ENCODE peak calls at places on chromosomes 6 and 20, in nine cellular contexts. O is heart right ventricle; Z is left ventricle myocardium inferior; L is colonic mucosa; W is tibial artery; F is A549; V is breast epithelium; N is ovary; G is CD8-positive, alpha-beta T cell. Y is an unnamed sample.

GRCh38 chr6:168333471-168333870 is 13.9 kb upstream of the DACT2 start:
- DNase-seq in O (no peak), Z (no peak), L (peak; percentile 86), W (no peak), F (no peak), V (no peak), N (no peak), G (no peak), Y (no peak)

GRCh38 chr20:30912006-30912660 is 345.3 kb upstream of the DEFB115 start:
- DNase-seq in O (no peak), Z (no peak), L (no peak), W (no peak), F (no peak), V (no peak), N (no peak), G (no peak), Y (no peak)

GRCh38 chr6:145015739-145016558 is 719.4 kb downstream of the EPM2A start:
- DNase-seq in O (no peak), Z (no peak), L (no peak), W (no peak), F (peak; percentile 57), V (no peak), N (no peak), G (no peak), Y (no peak)

GRCh38 chr20:63707558-63708300 is at the start of the genes ARFRP1 and ZGPAT:
- DNase-seq in O (peak; percentile 91), Z (peak; percentile 92), L (peak; percentile 94), W (peak; percentile 93), F (peak; percentile 87), V (peak; percentile 71), N (peak; percentile 85), G (peak; percentile 85), Y (peak; percentile 90)

GRCh38 chr6:122755901-122756300 is 23.6 kb upstream of the FABP7 start:
- DNase-seq in O (no peak), Z (no peak), L (no peak), W (no peak), F (no peak), V (no peak), N (no peak), G (no peak), Y (no peak)

GRCh38 chr20:5524886-5525285 is 208.1 kb upstream of the PROKR2 start:
- DNase-seq in O (no peak), Z (no peak), L (no peak), W (no peak), F (no peak), V (no peak), N (no peak), G (no peak), Y (no peak)

GRCh38 chr20:32078777-32079176 is 26.7 kb downstream of the HCK start:
- DNase-seq in O (no peak), Z (no peak), L (no peak), W (no peak), F (no peak), V (no peak), N (no peak), G (no peak), Y (no peak)

GRCh38 chr6:31737315-31738047 is 1.2 kb upstream of the CLIC1 start:
- DNase-seq in O (peak; percentile 23), Z (no peak), L (peak; percentile 76), W (no peak), F (peak; percentile 43), V (no peak), N (no peak), G (no peak), Y (no peak)

GRCh38 chr6:14655201-14655988 is 537.8 kb downstream of the CD83 start:
- DNase-seq in O (no peak), Z (no peak), L (no peak), W (no peak), F (no peak), V (no peak), N (no peak), G (no peak), Y (no peak)

DNA sequence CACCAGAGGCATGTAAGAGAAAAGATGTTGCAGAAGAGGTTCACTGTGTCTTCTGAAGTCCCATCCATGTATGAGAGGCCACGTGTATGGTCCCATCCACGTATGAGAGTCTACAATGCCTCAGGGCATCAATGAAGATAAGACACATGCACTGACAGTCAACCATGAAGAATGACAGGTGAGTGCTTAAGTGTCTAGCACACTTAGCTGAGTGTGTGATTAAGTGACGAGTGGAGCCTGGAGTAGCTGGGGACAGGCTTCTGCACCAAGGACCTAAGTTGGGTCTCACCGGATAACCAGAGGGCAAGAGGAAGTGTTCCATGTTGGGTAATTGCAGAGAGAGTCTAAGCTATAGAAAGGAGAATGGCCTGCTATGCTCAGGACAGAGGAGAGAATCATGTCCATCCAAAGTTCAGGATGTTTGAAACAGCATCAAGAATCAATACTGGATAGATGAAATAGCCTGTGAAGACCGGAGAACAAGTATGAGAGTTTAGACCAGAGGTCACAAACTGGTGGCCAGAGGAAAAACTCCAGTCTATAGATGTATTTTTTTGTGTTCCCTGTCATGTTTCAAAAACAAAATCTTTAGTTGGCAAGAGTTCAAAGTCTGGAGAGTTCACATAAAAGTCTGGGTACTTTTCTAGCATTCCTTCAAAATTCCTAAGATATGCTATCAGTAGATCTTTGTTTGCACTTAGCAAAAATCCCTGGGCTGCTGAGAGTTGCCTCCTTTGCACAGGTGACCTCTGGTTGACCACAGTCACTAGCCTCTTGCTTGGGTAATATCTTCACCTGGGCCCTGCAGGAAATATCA is 165.8 kb downstream of the KIF16B start:
- DNase-seq in O (no peak), Z (no peak), L (no peak), W (no peak), F (peak; percentile 36), V (no peak), N (no peak), G (no peak), Y (no peak)
- TF ChIP-seq CTCF in O (no peak), Z (no peak), L (no peak), W (no peak), F (no peak), V (no peak), N (no peak), G (no peak), Y (no peak)

DNA sequence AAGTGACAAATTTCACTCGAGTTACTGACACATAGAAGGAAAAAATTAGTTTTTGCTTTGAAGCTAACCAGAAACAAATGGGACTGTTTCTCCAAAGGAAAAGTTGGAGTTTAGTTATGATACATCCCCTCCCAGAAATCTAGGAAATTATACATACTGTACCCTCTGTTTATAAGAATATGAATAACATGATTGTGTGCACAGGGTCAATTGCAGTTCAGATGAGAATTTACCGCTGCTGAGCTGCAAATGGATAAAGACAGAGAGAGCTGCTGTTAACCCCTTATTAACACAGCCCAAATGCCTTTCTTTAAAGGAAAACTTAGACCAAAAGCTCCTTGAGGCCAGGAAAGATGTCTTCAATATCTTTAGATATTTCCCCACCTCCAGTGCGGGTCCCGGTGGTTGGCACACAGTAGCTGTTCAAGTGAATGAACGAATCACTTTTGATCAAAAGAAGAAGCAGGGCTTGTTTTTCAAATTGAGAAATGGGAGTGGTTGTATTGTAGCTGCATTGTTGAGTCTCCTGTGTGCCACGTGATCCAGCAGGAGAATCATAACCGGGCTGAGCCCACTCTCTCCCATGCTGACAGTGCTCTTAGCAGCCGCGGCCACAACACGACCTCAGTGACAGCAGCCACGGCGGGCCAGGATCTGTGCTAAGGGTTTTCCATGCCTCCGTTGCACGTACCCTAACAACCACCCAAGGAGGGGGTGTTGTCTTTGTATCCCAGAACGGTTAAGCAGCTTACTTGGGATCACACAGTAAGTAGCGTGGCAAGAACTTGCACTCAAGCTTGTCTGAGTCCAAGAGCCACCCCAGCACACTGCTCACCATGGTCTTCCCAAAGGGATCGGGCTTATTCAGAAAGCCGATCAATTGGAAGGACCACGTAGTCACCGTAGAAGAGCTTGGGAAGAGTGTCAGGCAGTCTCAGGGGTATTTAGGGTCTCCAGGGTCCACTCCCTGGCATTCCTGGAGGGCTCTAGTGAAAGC is 53.5 kb upstream of the BMP6 start:
- DNase-seq in O (no peak), Z (no peak), L (no peak), W (no peak), F (no peak), V (no peak), N (no peak), G (no peak), Y (no peak)
- H3K4me3 ChIP-seq in O (peak overlapping the region; percentile 7), Z (peak overlapping the region; percentile 48), L (no peak overlapping the region), W (no peak overlapping the region), F (no peak overlapping the region), V (peak overlapping the region; percentile 40), N (peak overlapping the region; percentile 21), G (no peak overlapping the region), Y (no peak overlapping the region)

DNA sequence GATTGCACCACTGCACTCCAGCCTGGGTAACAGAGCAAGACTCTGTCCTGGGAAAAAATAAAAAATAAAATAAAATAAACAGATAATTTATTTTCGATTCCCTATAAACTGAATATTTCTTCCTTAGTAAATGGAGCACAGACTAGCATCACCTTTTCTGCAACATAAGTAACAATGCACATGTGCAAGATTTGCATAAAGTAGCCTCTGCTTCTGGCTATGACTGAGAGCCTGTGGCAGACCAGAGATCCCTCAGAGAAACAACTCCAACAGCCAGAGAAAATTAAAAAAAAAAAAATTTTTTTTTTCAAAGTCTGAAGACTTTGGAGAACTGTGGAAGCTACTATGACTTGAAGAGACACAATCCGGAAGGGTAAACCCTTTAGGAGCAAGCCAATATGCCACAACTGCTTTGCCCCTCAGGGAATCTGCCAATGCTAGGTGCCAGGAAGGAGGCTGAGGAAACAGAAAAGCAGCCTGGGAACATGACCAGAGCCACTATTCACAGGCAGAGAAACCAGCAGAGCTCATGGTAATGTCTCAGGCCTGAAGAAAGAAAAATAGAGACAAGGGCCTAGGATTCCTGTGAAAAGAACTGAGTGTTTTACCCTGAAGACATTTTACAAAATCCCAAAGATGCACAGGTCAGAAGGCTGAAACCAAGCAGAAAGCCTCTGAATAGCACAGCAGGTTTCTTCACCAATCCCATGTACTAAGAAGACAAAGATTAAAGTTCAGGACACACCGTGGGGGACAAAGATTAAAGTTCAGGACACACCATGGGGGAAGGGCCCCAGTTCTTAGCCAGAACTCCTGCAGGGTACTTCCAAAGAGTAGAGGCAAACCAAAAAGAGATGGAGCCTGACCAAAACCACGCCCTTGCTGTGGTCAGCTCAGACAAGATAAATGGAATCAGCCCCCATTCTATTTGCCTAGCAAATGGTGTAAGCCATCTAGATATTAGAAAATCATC is 25.8 kb downstream of the B4GALT5 start:
- DNase-seq in O (no peak), Z (no peak), L (no peak), W (no peak), F (no peak), V (no peak), N (no peak), G (no peak), Y (no peak)
- H3K4me1 ChIP-seq in O (peaks cover 18% of the 10 kb centered on the region), Z (peaks cover 84% of the 10 kb centered on the region), L (peaks cover 7% of the 10 kb centered on the region), W (peaks cover 31% of the 10 kb centered on the region), F (peaks cover 95% of the 10 kb centered on the region), V (no peaks in the 10 kb centered on the region), N (peaks cover 12% of the 10 kb centered on the region), G (no peaks in the 10 kb centered on the region), Y (peaks cover 12% of the 10 kb centered on the region)

DNA sequence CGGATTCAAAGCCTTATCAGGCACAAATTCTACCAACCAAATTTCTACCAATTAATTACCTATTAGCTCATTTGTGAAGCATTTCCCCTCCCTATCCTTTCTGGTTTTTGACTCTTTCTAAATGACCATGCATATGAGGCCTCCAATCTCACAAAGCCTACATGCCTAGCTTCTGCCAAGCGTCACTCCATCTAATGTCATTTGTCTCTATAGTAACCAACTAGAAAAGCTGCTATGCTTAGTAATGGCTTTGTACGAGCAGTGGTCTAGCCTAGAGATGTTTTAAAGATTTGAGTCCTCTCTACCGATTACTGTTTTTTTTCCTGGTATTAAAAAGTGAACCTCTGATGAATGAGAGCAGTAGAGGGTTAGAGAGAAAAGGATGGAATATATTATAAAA is 4.8 kb upstream of the ASF1A start:
- DNase-seq in O (no peak), Z (no peak), L (no peak), W (no peak), F (no peak), V (no peak), N (no peak), G (no peak), Y (no peak)
- TF ChIP-seq CTCF in O (no peak), Z (no peak), L (no peak), W (no peak), F (no peak), V (no peak), N (no peak), G (no peak), Y (no peak)

GRCh38 chr6:155275808-155276480 is 12.1 kb downstream of the CLDN20 start:
- DNase-seq in O (no peak), Z (no peak), L (no peak), W (no peak), F (no peak), V (no peak), N (no peak), G (no peak), Y (no peak)
- H3K4me3 ChIP-seq in O (no peak overlapping the region), Z (peak overlapping the region; percentile 14), L (no peak overlapping the region), W (no peak overlapping the region), F (no peak overlapping the region), V (no peak overlapping the region), N (no peak overlapping the region), G (no peak overlapping the region), Y (no peak overlapping the region)

Y was measured in uterus.